ENCODE peak calls at places on chromosomes 7 and 10, in six cellular contexts. G, B, M, F, Z and Y are unnamed samples.

GRCh38 chr10:34491666-34492065 is 323.4 kb downstream of the PARD3 start:
- DNase-seq in M (no peak), Z (no peak), B (no peak), G (no peak), F (no peak), Y (no peak)

GRCh38 chr7:55964802-55965470 is 551 bp downstream of the NIPSNAP2 start:
- DNase-seq in B (peak), G (no peak), Z (peak), M (peak), F (peak), Y (peak)

GRCh38 chr10:58781873-58782488 is 269.3 kb downstream of the BICC1 start:
- DNase-seq in F (no peak), Z (no peak), B (no peak), M (peak), G (no peak), Y (no peak)

GRCh38 chr7:36969376-36969775 is 245.1 kb upstream of the AOAH start:
- DNase-seq in M (no peak), Z (no peak), B (no peak), F (no peak), G (no peak), Y (no peak)

GRCh38 chr7:152076324-152076821 is 50.9 kb downstream of the GALNT11 start:
- DNase-seq in B (no peak), Z (no peak), G (no peak), F (no peak), M (peak), Y (no peak)

GRCh38 chr7:33258561-33258960 is 129.2 kb downstream of the BBS9 start:
- DNase-seq in F (no peak), G (no peak), B (no peak), M (no peak), Z (no peak), Y (no peak)

GRCh38 chr10:59903871-59904270 is 2.5 kb downstream of the CCDC6 start:
- DNase-seq in G (no peak), Z (no peak), F (no peak), B (no peak), M (no peak), Y (no peak)

GRCh38 chr10:127971101-127971946 is 64.4 kb downstream of the PTPRE start:
- DNase-seq in M (no peak), Z (no peak), G (no peak), F (no peak), B (no peak), Y (no peak)

GRCh38 chr7:13745530-13745929 is 243.9 kb downstream of the ETV1 start:
- DNase-seq in Z (no peak), G (no peak), B (no peak), F (no peak), M (no peak), Y (no peak)

GRCh38 chr10:7626283-7626682 is 40.5 kb downstream of the ITIH5 start:
- DNase-seq in M (no peak), F (no peak), B (no peak), Z (no peak), G (no peak), Y (no peak)

GRCh38 chr7:78953090-78953489 is 500.4 kb downstream of the MAGI2 start:
- DNase-seq in B (no peak), Z (no peak), G (no peak), F (no peak), M (no peak), Y (no peak)

GRCh38 chr10:132290631-132291030 is 17.1 kb downstream of the STK32C start:
- DNase-seq in G (no peak), F (no peak), Z (peak), B (no peak), M (no peak), Y (no peak)